ENCODE peak calls at places on chromosomes 11 and 22, in seven cellular contexts. One of them, this sample, is unnamed. For H3K36me3, the result is how much of the 10 kb centered on the place peaks cover.

GRCh38 chr11:28460348-28460747 is 352.2 kb downstream of the METTL15 start:
- DNase-seq in K562: no peak
- DNase-seq in neural progenitor cell: no peak
- DNase-seq in DND-41: no peak
- DNase-seq in IMR-90: peak
- DNase-seq in mesenchymal stem cell: no peak
- DNase-seq in HCT116: no peak
- DNase-seq in this sample: no peak

GRCh38 chr22:45908961-45909360 is 68.0 kb downstream of the WNT7B start:
- DNase-seq in K562: no peak
- DNase-seq in neural progenitor cell: peak
- DNase-seq in DND-41: no peak
- DNase-seq in IMR-90: no peak
- DNase-seq in mesenchymal stem cell: no peak
- DNase-seq in HCT116: no peak
- DNase-seq in this sample: no peak

GRCh38 chr11:44088871-44089270 is 6.6 kb upstream of the EXT2 start:
- DNase-seq in K562: no peak
- DNase-seq in neural progenitor cell: no peak
- DNase-seq in DND-41: no peak
- DNase-seq in IMR-90: no peak
- DNase-seq in mesenchymal stem cell: no peak
- DNase-seq in HCT116: no peak
- DNase-seq in this sample: no peak

GRCh38 chr11:35173011-35173511 is 34.1 kb downstream of the CD44 start:
- DNase-seq in K562: no peak
- DNase-seq in neural progenitor cell: no peak
- DNase-seq in DND-41: no peak
- DNase-seq in IMR-90: peak
- DNase-seq in mesenchymal stem cell: peak
- DNase-seq in HCT116: no peak
- DNase-seq in this sample: peak

GRCh38 chr11:109939176-109939810 is 153.9 kb upstream of the ZC3H12C start:
- DNase-seq in K562: peak
- DNase-seq in neural progenitor cell: peak
- DNase-seq in DND-41: no peak
- DNase-seq in IMR-90: peak
- DNase-seq in mesenchymal stem cell: peak
- DNase-seq in HCT116: peak
- DNase-seq in this sample: peak

GRCh38 chr22:33908201-33909074 is 11.8 kb downstream of the LARGE1 start:
- DNase-seq in K562: no peak
- DNase-seq in neural progenitor cell: no peak
- DNase-seq in DND-41: no peak
- DNase-seq in IMR-90: no peak
- DNase-seq in mesenchymal stem cell: no peak
- DNase-seq in HCT116: no peak
- DNase-seq in this sample: no peak

GRCh38 chr11:82864268-82864667 is 36.0 kb downstream of the PRCP start:
- DNase-seq in K562: peak
- DNase-seq in neural progenitor cell: peak
- DNase-seq in DND-41: no peak
- DNase-seq in IMR-90: peak
- DNase-seq in mesenchymal stem cell: peak
- DNase-seq in HCT116: peak
- DNase-seq in this sample: peak

GRCh38 chr11:125943661-125944349 is 2.0 kb upstream of the VSIG10L2 start:
- DNase-seq in K562: no peak
- DNase-seq in neural progenitor cell: no peak
- DNase-seq in DND-41: no peak
- DNase-seq in IMR-90: no peak
- DNase-seq in mesenchymal stem cell: no peak
- DNase-seq in HCT116: no peak
- DNase-seq in this sample: no peak

GRCh38 chr11:128519353-128519752 is 68.0 kb downstream of the ETS1 start:
- DNase-seq in K562: no peak
- DNase-seq in neural progenitor cell: no peak
- DNase-seq in DND-41: no peak
- DNase-seq in IMR-90: no peak
- DNase-seq in mesenchymal stem cell: no peak
- DNase-seq in HCT116: no peak
- DNase-seq in this sample: peak

GRCh38 chr11:111540921-111541208 is 345 bp downstream of the LAYN start:
- DNase-seq in K562: no peak
- DNase-seq in neural progenitor cell: no peak
- DNase-seq in DND-41: no peak
- DNase-seq in IMR-90: no peak
- DNase-seq in mesenchymal stem cell: no peak
- DNase-seq in HCT116: no peak
- DNase-seq in this sample: no peak

GRCh38 chr11:76670475-76671235 is at the start of gene LRRC32:
- DNase-seq in K562: peak
- DNase-seq in neural progenitor cell: peak
- DNase-seq in DND-41: no peak
- DNase-seq in IMR-90: no peak
- DNase-seq in mesenchymal stem cell: no peak
- DNase-seq in HCT116: no peak
- DNase-seq in this sample: peak

GRCh38 chr11:127628463-127628785 is 627.9 kb upstream of the KIRREL3 start:
- DNase-seq in K562: no peak
- DNase-seq in neural progenitor cell: no peak
- DNase-seq in DND-41: no peak
- DNase-seq in IMR-90: no peak
- DNase-seq in mesenchymal stem cell: no peak
- DNase-seq in HCT116: no peak
- DNase-seq in this sample: no peak

GRCh38 chr11:17298302-17298701 is 21.8 kb downstream of the NUCB2 start:
- DNase-seq in K562: no peak
- DNase-seq in neural progenitor cell: no peak
- DNase-seq in DND-41: no peak
- DNase-seq in IMR-90: peak
- DNase-seq in mesenchymal stem cell: no peak
- DNase-seq in HCT116: no peak
- DNase-seq in this sample: no peak

GRCh38 chr11:10638285-10638684 is 55.3 kb downstream of the IRAG1 start:
- DNase-seq in K562: no peak
- DNase-seq in neural progenitor cell: no peak
- DNase-seq in DND-41: no peak
- DNase-seq in IMR-90: no peak
- DNase-seq in mesenchymal stem cell: no peak
- DNase-seq in HCT116: no peak
- DNase-seq in this sample: no peak

GRCh38 chr11:69227271-69227670 is 66.7 kb upstream of the MYEOV start:
- DNase-seq in K562: no peak
- DNase-seq in neural progenitor cell: no peak
- DNase-seq in DND-41: no peak
- DNase-seq in IMR-90: no peak
- DNase-seq in mesenchymal stem cell: no peak
- DNase-seq in HCT116: no peak
- DNase-seq in this sample: no peak

GRCh38 chr11:629237-629583 is 2.2 kb upstream of the SCT start:
- DNase-seq in K562: no peak
- DNase-seq in neural progenitor cell: no peak
- DNase-seq in DND-41: no peak
- DNase-seq in IMR-90: no peak
- DNase-seq in mesenchymal stem cell: no peak
- DNase-seq in HCT116: no peak
- DNase-seq in this sample: no peak

GRCh38 chr11:37184371-37184770 is 586.3 kb upstream of the RAG2 start:
- DNase-seq in K562: no peak
- DNase-seq in neural progenitor cell: no peak
- DNase-seq in DND-41: no peak
- DNase-seq in IMR-90: no peak
- DNase-seq in mesenchymal stem cell: no peak
- DNase-seq in HCT116: no peak
- DNase-seq in this sample: no peak

GRCh38 chr11:108580645-108581044 is 12.9 kb downstream of the EXPH5 start:
- DNase-seq in K562: no peak
- DNase-seq in neural progenitor cell: no peak
- DNase-seq in DND-41: no peak
- DNase-seq in IMR-90: no peak
- DNase-seq in mesenchymal stem cell: no peak
- DNase-seq in HCT116: no peak
- DNase-seq in this sample: no peak

GRCh38 chr22:46737105-46737975 is 712 bp downstream of the CERK start:
- DNase-seq in K562: peak
- DNase-seq in neural progenitor cell: peak
- DNase-seq in DND-41: peak
- DNase-seq in IMR-90: peak
- DNase-seq in mesenchymal stem cell: peak
- DNase-seq in HCT116: no peak
- DNase-seq in this sample: peak

GRCh38 chr11:65559951-65560537 is 1.9 kb upstream of the LTBP3 start:
- DNase-seq in K562: no peak
- DNase-seq in neural progenitor cell: no peak
- DNase-seq in DND-41: no peak
- DNase-seq in IMR-90: peak
- DNase-seq in mesenchymal stem cell: peak
- DNase-seq in HCT116: peak
- DNase-seq in this sample: no peak

GRCh38 chr11:105786766-105787165 is 176.9 kb downstream of the GRIA4 start:
- DNase-seq in K562: no peak
- DNase-seq in neural progenitor cell: peak
- DNase-seq in DND-41: no peak
- DNase-seq in IMR-90: no peak
- DNase-seq in mesenchymal stem cell: no peak
- DNase-seq in HCT116: no peak
- DNase-seq in this sample: no peak

DNA sequence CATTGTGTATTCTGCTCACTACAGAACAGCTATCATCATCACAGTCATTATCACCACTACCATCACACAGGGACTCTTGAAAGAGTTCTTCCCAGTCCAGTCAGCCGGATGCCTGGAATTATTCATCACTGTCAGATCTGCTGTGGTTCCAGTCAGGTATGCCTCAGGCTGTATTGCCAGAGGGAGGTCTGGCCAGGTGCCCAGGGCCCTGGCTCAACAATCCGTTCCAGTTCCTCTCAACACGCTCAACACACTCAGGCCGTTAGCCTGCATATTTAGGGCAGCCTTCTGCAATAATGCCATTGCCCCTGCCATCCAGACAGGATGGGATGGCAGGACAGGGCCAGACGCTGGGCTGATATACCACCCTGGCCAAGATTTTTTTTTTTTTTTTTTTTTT is 28.6 kb upstream of the RASL10A start:
- DNase-seq in K562: no peak
- DNase-seq in neural progenitor cell: no peak
- DNase-seq in DND-41: no peak
- DNase-seq in IMR-90: peak
- DNase-seq in mesenchymal stem cell: peak
- DNase-seq in HCT116: peak
- DNase-seq in this sample: no peak
- H3K36me3 ChIP-seq in K562: half or more
- H3K36me3 ChIP-seq in neural progenitor cell: under half
- H3K36me3 ChIP-seq in DND-41: half or more
- H3K36me3 ChIP-seq in IMR-90: half or more
- H3K36me3 ChIP-seq in mesenchymal stem cell: half or more
- H3K36me3 ChIP-seq in HCT116: under half
- H3K36me3 ChIP-seq in this sample: under half

GRCh38 chr11:96109265-96110030 is 185.5 kb upstream of the MTMR2 start:
- DNase-seq in K562: no peak
- DNase-seq in neural progenitor cell: no peak
- DNase-seq in DND-41: no peak
- DNase-seq in IMR-90: peak
- DNase-seq in mesenchymal stem cell: no peak
- DNase-seq in HCT116: no peak
- DNase-seq in this sample: no peak
- H2AFZ ChIP-seq in K562: no peak
- H2AFZ ChIP-seq in neural progenitor cell: no peak
- H2AFZ ChIP-seq in DND-41: no peak
- H2AFZ ChIP-seq in IMR-90: peak
- H2AFZ ChIP-seq in mesenchymal stem cell: no peak
- H2AFZ ChIP-seq in HCT116: no peak
- H2AFZ ChIP-seq in this sample: no peak

GRCh38 chr11:132621976-132622375 is 910.3 kb downstream of the OPCML start:
- DNase-seq in K562: no peak
- DNase-seq in neural progenitor cell: no peak
- DNase-seq in DND-41: no peak
- DNase-seq in IMR-90: no peak
- DNase-seq in mesenchymal stem cell: no peak
- DNase-seq in HCT116: no peak
- DNase-seq in this sample: no peak

GRCh38 chr11:132627981-132628380 is 904.3 kb downstream of the OPCML start:
- DNase-seq in K562: no peak
- DNase-seq in neural progenitor cell: no peak
- DNase-seq in DND-41: no peak
- DNase-seq in IMR-90: no peak
- DNase-seq in mesenchymal stem cell: no peak
- DNase-seq in HCT116: no peak
- DNase-seq in this sample: no peak

GRCh38 chr11:132631956-132632355 is 900.3 kb downstream of the OPCML start:
- DNase-seq in K562: no peak
- DNase-seq in neural progenitor cell: no peak
- DNase-seq in DND-41: no peak
- DNase-seq in IMR-90: peak
- DNase-seq in mesenchymal stem cell: peak
- DNase-seq in HCT116: no peak
- DNase-seq in this sample: no peak

GRCh38 chr11:132623496-132623895 is 908.8 kb downstream of the OPCML start:
- DNase-seq in K562: no peak
- DNase-seq in neural progenitor cell: no peak
- DNase-seq in DND-41: no peak
- DNase-seq in IMR-90: no peak
- DNase-seq in mesenchymal stem cell: no peak
- DNase-seq in HCT116: no peak
- DNase-seq in this sample: no peak

DNA sequence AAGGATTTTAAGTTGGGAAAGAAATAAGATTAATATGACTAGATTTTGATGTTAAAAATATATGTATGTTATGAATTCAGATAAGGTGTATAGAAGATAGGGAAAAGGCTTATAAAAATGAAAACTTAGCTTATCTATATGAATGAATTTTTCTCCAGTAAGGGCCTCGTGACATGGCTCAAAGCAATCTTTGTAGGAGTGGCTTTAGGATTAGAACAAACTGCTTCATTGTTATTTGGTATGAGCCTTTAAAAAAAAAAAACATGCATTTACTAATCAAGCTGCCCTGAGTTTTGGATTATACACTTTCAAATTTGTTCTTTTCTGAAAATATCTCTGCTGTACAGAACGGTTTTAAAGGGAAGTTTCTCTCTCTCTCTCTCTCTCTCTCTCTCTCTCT is 905.9 kb downstream of the OPCML start:
- DNase-seq in K562: no peak
- DNase-seq in neural progenitor cell: no peak
- DNase-seq in DND-41: no peak
- DNase-seq in IMR-90: no peak
- DNase-seq in mesenchymal stem cell: no peak
- DNase-seq in HCT116: no peak
- DNase-seq in this sample: no peak
- H3K36me3 ChIP-seq in K562: under half
- H3K36me3 ChIP-seq in neural progenitor cell: under half
- H3K36me3 ChIP-seq in DND-41: under half
- H3K36me3 ChIP-seq in IMR-90: under half
- H3K36me3 ChIP-seq in mesenchymal stem cell: under half
- H3K36me3 ChIP-seq in HCT116: under half
- H3K36me3 ChIP-seq in this sample: under half

DNA sequence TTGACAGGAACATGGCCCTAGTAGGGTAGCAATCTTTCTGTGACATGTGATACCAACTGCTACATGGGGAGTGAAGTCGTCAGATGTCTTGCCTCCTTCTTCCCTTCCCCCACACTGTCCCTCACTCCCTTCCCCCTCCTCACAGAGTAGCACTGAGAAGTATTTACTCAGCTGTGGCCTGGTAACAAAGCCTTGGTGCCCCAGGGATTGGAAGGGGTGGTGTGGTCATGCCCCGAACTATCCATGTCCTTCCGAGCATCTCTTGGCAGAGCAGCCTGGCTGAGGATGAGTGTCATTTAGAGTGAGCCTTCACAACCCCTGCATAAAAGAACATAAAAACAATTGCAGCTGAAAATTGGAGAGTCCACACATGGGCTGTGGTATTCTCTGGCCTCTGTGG is 46.1 kb downstream of the ARFGAP2 start:
- DNase-seq in K562: no peak
- DNase-seq in neural progenitor cell: peak
- DNase-seq in DND-41: no peak
- DNase-seq in IMR-90: no peak
- DNase-seq in mesenchymal stem cell: no peak
- DNase-seq in HCT116: no peak
- DNase-seq in this sample: no peak
- H2AFZ ChIP-seq in K562: no peak
- H2AFZ ChIP-seq in neural progenitor cell: no peak
- H2AFZ ChIP-seq in DND-41: no peak
- H2AFZ ChIP-seq in IMR-90: no peak
- H2AFZ ChIP-seq in mesenchymal stem cell: no peak
- H2AFZ ChIP-seq in HCT116: no peak
- H2AFZ ChIP-seq in this sample: no peak